ENCODE peak calls at places on chromosome 12, in five cellular contexts. X is stomach, M is AG04450, W is adrenal gland, I is cardiac fibroblast. S is an unnamed sample.

GRCh38 chr12:113959096-113959495 is 7.0 kb downstream of the RBM19 start:
- DNase-seq in X (no peak), M (no peak), W (no peak), I (no peak), S (no peak)

GRCh38 chr12:80939231-80939950 is 1.7 kb upstream of the LIN7A start:
- DNase-seq in X (no peak), M (no peak), W (no peak), I (peak; percentile 5), S (no peak)

GRCh38 chr12:119412811-119413794 is 78.6 kb downstream of the CCDC60 start:
- DNase-seq in X (peak; percentile 68), M (peak; percentile 24), W (peak; percentile 69), I (peak; percentile 79), S (no peak)

GRCh38 chr12:49965836-49966235 is 4.2 kb downstream of the AQP5 start:
- DNase-seq in X (no peak), M (no peak), W (no peak), I (no peak), S (no peak)

GRCh38 chr12:54160807-54161480 is 27.8 kb downstream of the SMUG1 start:
- DNase-seq in X (no peak), M (no peak), W (no peak), I (no peak), S (no peak)

GRCh38 chr12:26803552-26803951 is 29.4 kb downstream of the ITPR2 start:
- DNase-seq in X (no peak), M (no peak), W (no peak), I (peak; percentile 52), S (no peak)

GRCh38 chr12:53251477-53252348 is 16.4 kb upstream of the ESPL1 start:
- DNase-seq in X (peak; percentile 76), M (no peak), W (peak; percentile 93), I (peak; percentile 76), S (peak; percentile 81)

GRCh38 chr12:12704593-12705230 is 8.7 kb upstream of the GPR19 start:
- DNase-seq in X (peak; percentile 62), M (peak; percentile 90), W (peak; percentile 83), I (peak; percentile 96), S (peak; percentile 57)

GRCh38 chr12:727321-727720 is 25.1 kb upstream of the WNK1 start:
- DNase-seq in X (no peak), M (no peak), W (peak; percentile 48), I (no peak), S (no peak)

GRCh38 chr12:57626929-57627445 is 6.0 kb downstream of the B4GALNT1 start:
- DNase-seq in X (no peak), M (no peak), W (no peak), I (no peak), S (no peak)

GRCh38 chr12:2586159-2587035 is 208.4 kb upstream of the FKBP4 start:
- DNase-seq in X (peak; percentile 40), M (no peak), W (no peak), I (no peak), S (no peak)

GRCh38 chr12:115857160-115857920 is 420.2 kb downstream of the MED13L start:
- DNase-seq in X (no peak), M (no peak), W (no peak), I (no peak), S (no peak)
- TF ChIP-seq CTCF in X (no peak), M (peak; percentile 19), W (no peak), I (peak; percentile 7), S (no peak)

GRCh38 chr12:3667485-3667884 is 85.4 kb downstream of the CRACR2A start:
- DNase-seq in X (no peak), M (no peak), W (no peak), I (no peak), S (no peak)
- TF ChIP-seq CTCF in X (no peak), M (no peak), W (no peak), I (no peak), S (no peak)

GRCh38 chr12:97276198-97276580 is 186.4 kb upstream of the RMST start:
- DNase-seq in X (no peak), M (no peak), W (no peak), I (no peak), S (no peak)

GRCh38 chr12:97276621-97277020 is 186.0 kb upstream of the RMST start:
- DNase-seq in X (no peak), M (no peak), W (no peak), I (no peak), S (no peak)

GRCh38 chr12:97272471-97272870 is 190.1 kb upstream of the RMST start:
- DNase-seq in X (no peak), M (no peak), W (no peak), I (no peak), S (no peak)

GRCh38 chr12:97277030-97277429 is 185.6 kb upstream of the RMST start:
- DNase-seq in X (no peak), M (no peak), W (no peak), I (no peak), S (no peak)

GRCh38 chr12:97275261-97276197 is 187.1 kb upstream of the RMST start:
- DNase-seq in X (no peak), M (no peak), W (no peak), I (no peak), S (peak; percentile 53)
- TF ChIP-seq CTCF in X (no peak), M (no peak), W (no peak), I (no peak), S (no peak)

DNA sequence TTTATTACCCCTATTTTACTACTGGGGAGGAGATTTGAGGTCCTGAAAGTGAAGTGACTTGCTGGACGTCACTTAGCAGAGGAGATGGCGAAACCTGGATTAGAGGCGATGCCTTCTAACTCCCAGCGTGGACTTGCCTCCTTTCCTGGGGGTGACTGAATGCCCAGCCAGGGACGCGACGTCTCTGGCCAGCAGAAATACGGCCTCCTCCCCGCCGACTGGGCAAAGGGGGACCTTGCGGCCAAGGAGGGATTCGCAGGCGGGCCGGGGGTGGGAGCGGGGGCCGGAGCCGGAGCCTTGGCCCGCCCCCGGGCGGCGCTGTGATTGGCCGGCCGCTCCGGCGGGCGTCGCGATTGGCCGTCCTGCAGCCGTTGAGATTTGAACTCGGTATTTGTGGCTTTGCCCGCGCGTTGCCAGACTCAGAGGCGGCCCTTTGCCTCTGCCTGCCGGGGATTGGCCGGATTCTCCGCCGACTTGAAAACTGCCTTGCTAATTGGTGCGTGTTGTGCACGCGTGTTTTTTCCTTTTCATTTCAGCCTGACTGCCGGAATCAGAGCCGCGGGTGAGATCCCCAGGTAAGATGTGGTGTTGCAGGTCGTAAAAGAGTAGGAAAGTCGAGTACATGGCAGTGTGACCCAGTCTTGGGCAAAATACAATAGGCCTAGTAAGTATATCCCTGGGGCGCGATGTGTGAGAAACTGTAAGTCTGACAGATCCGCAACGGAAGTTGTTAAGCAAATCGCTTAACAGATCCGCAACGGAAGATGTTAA is at the start of gene NCAPD2:
- DNase-seq in X (peak; percentile 95), M (peak; percentile 88), W (peak; percentile 97), I (peak; percentile 96), S (peak; percentile 96)
- TF ChIP-seq CTCF in X (no peak), M (peak; percentile 35), W (no peak), I (peak; percentile 27), S (no peak)

GRCh38 chr12:44465139-44465538 is 411.0 kb downstream of the NELL2 start:
- DNase-seq in X (no peak), M (no peak), W (no peak), I (no peak), S (no peak)
- TF ChIP-seq CTCF in X (no peak), M (peak; percentile 16), W (no peak), I (no peak), S (no peak)

GRCh38 chr12:46677749-46678148 is 148.0 kb downstream of the SLC38A4 start:
- DNase-seq in X (no peak), M (no peak), W (no peak), I (peak; percentile 73), S (no peak)
- TF ChIP-seq CTCF in X (peak; percentile 13), M (peak; percentile 38), W (no peak), I (peak; percentile 8), S (no peak)

DNA sequence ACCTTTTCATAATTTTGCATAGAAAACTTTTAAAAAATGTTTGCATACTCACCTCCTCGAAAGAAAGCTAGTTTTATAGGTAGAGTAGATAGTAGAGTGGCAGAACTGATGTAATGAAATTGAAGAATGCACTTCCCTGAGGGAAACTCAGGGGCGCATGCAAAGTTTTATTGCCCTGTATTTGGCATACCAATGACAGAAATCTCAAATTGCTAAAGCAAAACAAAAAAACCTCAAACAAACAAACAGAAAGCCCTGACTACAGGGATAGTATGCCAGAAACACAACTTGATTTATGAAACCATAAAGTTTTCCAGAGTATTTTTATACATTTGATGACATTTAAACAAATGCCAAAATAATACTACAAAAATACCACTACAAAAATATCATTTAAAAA is 1.8 kb downstream of the RASSF9 start:
- DNase-seq in X (no peak), M (no peak), W (no peak), I (no peak), S (no peak)
- TF ChIP-seq CTCF in X (no peak), M (no peak), W (no peak), I (no peak), S (no peak)

GRCh38 chr12:132385923-132386751 is 56.7 kb upstream of the GALNT9 start:
- DNase-seq in X (no peak), M (no peak), W (peak; percentile 6), I (no peak), S (peak; percentile 62)
- TF ChIP-seq CTCF in X (no peak), M (no peak), W (no peak), I (no peak), S (no peak)

DNA sequence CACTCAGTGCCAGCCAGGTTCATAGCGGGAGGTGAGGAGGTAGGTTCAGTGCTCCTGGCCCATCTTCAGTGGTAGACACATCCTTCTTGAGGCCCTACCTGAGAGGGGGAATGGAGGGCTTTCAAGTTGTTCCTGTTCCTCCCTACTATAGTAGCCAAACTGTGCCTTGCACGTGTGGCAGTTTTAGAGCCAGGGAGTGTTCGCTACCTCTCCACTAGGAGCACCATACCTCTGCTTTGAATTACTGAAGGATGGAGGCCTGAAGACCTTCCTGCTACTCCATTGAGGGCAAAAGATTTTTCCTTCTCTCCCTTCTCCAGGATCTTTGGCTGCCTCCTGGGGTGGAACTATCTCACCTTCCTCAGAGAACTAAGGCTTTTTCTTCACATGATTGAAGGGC is 5.9 kb upstream of the ALG10 start:
- DNase-seq in X (no peak), M (no peak), W (no peak), I (no peak), S (no peak)
- TF ChIP-seq CTCF in X (no peak), M (no peak), W (no peak), I (no peak), S (no peak)

GRCh38 chr12:78470354-78471195 is 394.0 kb upstream of the SYT1 start:
- DNase-seq in X (no peak), M (no peak), W (peak; percentile 19), I (peak; percentile 49), S (no peak)
- TF ChIP-seq CTCF in X (no peak), M (peak; percentile 79), W (peak; percentile 26), I (peak; percentile 68), S (peak; percentile 19)

S was measured in left lung.